ENCODE peak calls at places on chromosomes 13 and 19, in four cellular contexts. X is omental fat pad, A is PC-3, T is fibroblast of lung. S is an unnamed sample.

GRCh38 chr19:48608798-48609263 is 2.3 kb downstream of the SPACA4 start:
- DNase-seq in X (no peak), A (peak), T (peak), S (peak)

GRCh38 chr13:84139561-84140158 is 257.4 kb upstream of the SLITRK1 start:
- DNase-seq in X (no peak), A (no peak), T (no peak), S (no peak)

GRCh38 chr13:66518068-66518467 is 712.1 kb downstream of the PCDH9 start:
- DNase-seq in X (no peak), A (no peak), T (no peak), S (no peak)

GRCh38 chr13:26968431-26969335 is 202.9 kb downstream of the USP12 start:
- DNase-seq in X (no peak), A (no peak), T (peak), S (no peak)

GRCh38 chr13:50589651-50590054 is 253.8 kb downstream of the DLEU7 start:
- DNase-seq in X (no peak), A (peak), T (peak), S (no peak)

GRCh38 chr19:3276341-3276799 is 51.9 kb downstream of the CELF5 start:
- DNase-seq in X (no peak), A (peak), T (no peak), S (peak)

GRCh38 chr13:110683921-110684320 is 22.0 kb downstream of the CARS2 start:
- DNase-seq in X (no peak), A (no peak), T (no peak), S (no peak)

GRCh38 chr13:65677906-65678305 is 1552.2 kb downstream of the PCDH9 start:
- DNase-seq in X (no peak), A (no peak), T (peak), S (no peak)

GRCh38 chr19:44747739-44748425 is 626 bp upstream of the BCL3 start:
- DNase-seq in X (no peak), A (peak), T (peak), S (peak)

GRCh38 chr19:15989889-15990288 is 41.1 kb downstream of the OR10H4 start:
- DNase-seq in X (no peak), A (no peak), T (no peak), S (no peak)

GRCh38 chr13:74134777-74135305 is 637 bp upstream of the KLF12 start:
- DNase-seq in X (no peak), A (peak), T (no peak), S (peak)

GRCh38 chr13:77918391-77919261 is at the start of gene EDNRB:
- DNase-seq in X (no peak), A (no peak), T (peak), S (peak)
- TF ChIP-seq CTCF in X (no peak), A (no peak), T (peak), S (no peak)

DNA sequence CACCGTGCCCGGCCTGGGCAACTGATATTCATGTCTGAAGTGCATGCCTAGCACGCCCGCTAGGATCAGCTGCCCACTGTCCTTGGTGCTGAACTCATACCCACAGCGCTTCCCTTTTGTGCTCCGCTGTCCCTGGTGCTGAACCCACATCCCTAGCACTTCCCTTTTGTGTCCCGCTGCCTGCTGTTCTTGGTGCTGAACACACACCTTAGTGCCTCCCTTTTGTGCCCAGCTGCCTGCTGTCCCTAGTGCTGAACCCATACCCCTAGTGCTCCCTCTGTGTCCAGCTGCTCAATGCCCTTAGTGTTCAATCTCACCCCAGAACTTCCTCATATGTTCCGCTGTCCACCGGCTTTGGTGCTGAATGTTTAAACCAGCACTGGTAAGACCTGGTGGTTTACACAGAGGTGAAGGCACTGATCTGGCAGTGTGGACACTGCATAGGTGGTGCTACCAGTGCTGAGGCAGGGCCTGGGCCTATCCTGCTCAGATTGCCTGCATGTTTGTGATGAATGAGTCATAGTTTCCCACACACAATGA is 26.3 kb upstream of the SIGLEC11 start:
- DNase-seq in X (peak), A (peak), T (peak), S (peak)
- TF ChIP-seq CTCF in X (no peak), A (no peak), T (peak), S (no peak)

DNA sequence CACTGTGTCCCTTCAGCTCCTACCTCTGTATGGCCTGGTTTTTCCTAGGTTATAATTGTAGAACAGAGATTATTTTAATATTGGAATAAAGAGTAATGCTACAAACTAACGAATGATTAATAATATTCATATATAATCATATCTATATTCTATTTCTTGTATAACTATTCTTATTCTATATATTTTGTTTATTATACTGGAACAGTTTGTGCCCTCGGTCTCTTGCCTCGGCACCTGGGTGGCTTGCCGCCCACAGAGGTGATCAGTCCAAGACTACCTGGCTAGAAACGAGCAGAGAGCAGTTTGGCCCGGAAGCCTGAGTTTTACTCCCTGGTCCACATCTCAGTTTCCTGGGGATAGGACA is 3.9 kb upstream of the SLC27A1 start:
- DNase-seq in X (no peak), A (no peak), T (no peak), S (no peak)
- TF ChIP-seq CTCF in X (no peak), A (no peak), T (no peak), S (peak)

GRCh38 chr13:70795484-70795883 is 687.2 kb upstream of the KLHL1 start:
- DNase-seq in X (no peak), A (peak), T (no peak), S (no peak)
- TF ChIP-seq CTCF in X (no peak), A (peak), T (no peak), S (no peak)

GRCh38 chr19:50007947-50008346 is 17.2 kb downstream of the VRK3 start:
- DNase-seq in X (no peak), A (no peak), T (no peak), S (no peak)

GRCh38 chr19:50005428-50005827 is 19.7 kb downstream of the VRK3 start:
- DNase-seq in X (no peak), A (no peak), T (no peak), S (peak)

GRCh38 chr19:50003810-50004419 is 21.3 kb downstream of the VRK3 start:
- DNase-seq in X (no peak), A (peak), T (peak), S (peak)

GRCh38 chr19:50007170-50007569 is 18.0 kb downstream of the VRK3 start:
- DNase-seq in X (no peak), A (no peak), T (no peak), S (no peak)

DNA sequence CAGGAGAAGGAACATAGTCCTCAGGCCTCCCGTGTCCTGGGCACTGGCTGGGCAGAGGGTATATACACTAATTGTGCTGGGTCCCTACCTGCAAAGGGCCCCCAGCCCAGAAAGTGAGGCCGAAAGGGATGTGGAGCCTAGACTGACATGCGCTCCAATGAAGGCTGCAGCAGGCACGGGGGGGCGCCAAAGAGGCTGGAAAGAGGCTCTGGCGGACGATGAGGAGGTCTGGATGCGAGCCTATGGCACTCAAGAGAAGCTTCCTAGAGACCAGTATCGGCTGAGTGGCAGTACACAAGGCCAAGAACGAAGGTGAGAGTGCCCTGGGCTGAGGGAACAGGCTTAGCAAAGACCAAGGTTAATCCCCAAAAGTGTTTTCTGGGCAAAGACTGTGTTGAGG is 16.6 kb downstream of the VRK3 start:
- DNase-seq in X (no peak), A (no peak), T (no peak), S (peak)
- TF ChIP-seq CTCF in X (no peak), A (peak), T (no peak), S (no peak)

GRCh38 chr19:8333771-8334457 is 9.1 kb downstream of the KANK3 start:
- DNase-seq in X (no peak), A (no peak), T (no peak), S (no peak)

GRCh38 chr19:8336665-8337064 is 6.4 kb downstream of the KANK3 start:
- DNase-seq in X (no peak), A (no peak), T (no peak), S (no peak)

GRCh38 chr19:8336072-8336569 is 6.9 kb downstream of the KANK3 start:
- DNase-seq in X (no peak), A (no peak), T (no peak), S (peak)

GRCh38 chr19:8334458-8335342 is 8.4 kb downstream of the KANK3 start:
- DNase-seq in X (no peak), A (peak), T (peak), S (peak)

GRCh38 chr19:8335343-8336071 is 7.6 kb downstream of the KANK3 start:
- DNase-seq in X (no peak), A (no peak), T (no peak), S (peak)
- TF ChIP-seq CTCF in X (no peak), A (peak), T (no peak), S (peak)